ENCODE peak calls at places on chromosomes 3 and 15, in eight cellular contexts. O is transverse colon, N is GM23338, H is left ventricle myocardium inferior, U is GM12865, I is NT2/D1, B is cardiac muscle cell, Y is K562. K is an unnamed sample.

GRCh38 chr3:14396293-14396692 is 6.1 kb upstream of the SLC6A6 start:
- DNase-seq in U (no peak), N (no peak), O (no peak), I (no peak), H (no peak), Y (no peak), B (no peak), K (no peak)

GRCh38 chr3:159852821-159853505 is 135.7 kb upstream of the IL12A start:
- DNase-seq in U (no peak), O (no peak), Y (no peak), I (no peak), H (peak), N (peak), B (peak), K (no peak)

GRCh38 chr3:189508784-189509489 is 122.3 kb upstream of the TP63 start:
- DNase-seq in I (no peak), H (no peak), U (no peak), O (no peak), N (no peak), Y (no peak), B (no peak), K (no peak)

GRCh38 chr3:135556184-135556583 is 409.3 kb upstream of the PPP2R3A start:
- DNase-seq in U (no peak), B (no peak), Y (no peak), H (no peak), I (no peak), N (no peak), O (no peak), K (no peak)

GRCh38 chr3:148162132-148162531 is 535.6 kb upstream of the AGTR1 start:
- DNase-seq in O (no peak), I (no peak), H (no peak), B (no peak), U (no peak), Y (no peak), N (peak), K (no peak)

GRCh38 chr15:92506506-92506905 is 112.8 kb downstream of the ST8SIA2 start:
- DNase-seq in U (no peak), H (no peak), N (no peak), I (no peak), Y (no peak), B (no peak), O (no peak), K (no peak)

GRCh38 chr3:52248165-52248541 is 2.6 kb downstream of the PPM1M start:
- DNase-seq in O (no peak), Y (no peak), B (no peak), H (no peak), N (no peak), U (no peak), I (no peak), K (no peak)

GRCh38 chr3:42118762-42119361 is 27.7 kb downstream of the TRAK1 start:
- DNase-seq in H (no peak), N (peak), I (peak), O (peak), U (peak), Y (peak), B (peak), K (no peak)

GRCh38 chr3:184005981-184006507 is 11.6 kb downstream of the ABCC5 start:
- DNase-seq in H (peak), B (peak), I (no peak), Y (peak), O (peak), U (peak), N (peak), K (peak)

GRCh38 chr3:148789156-148789555 is 38.5 kb upstream of the CPB1 start:
- DNase-seq in N (peak), I (peak), H (no peak), B (peak), O (no peak), U (no peak), Y (no peak), K (no peak)

GRCh38 chr3:24128195-24129005 is 183.3 kb downstream of the NR1D2 start:
- DNase-seq in N (no peak), H (no peak), U (no peak), O (no peak), B (no peak), Y (no peak), I (no peak), K (no peak)

GRCh38 chr3:163745204-163745603 is 1333.1 kb downstream of the SI start:
- DNase-seq in B (no peak), O (no peak), I (no peak), U (no peak), N (no peak), Y (no peak), H (no peak), K (no peak)

GRCh38 chr3:185733980-185734724 is 90.7 kb downstream of the IGF2BP2 start:
- DNase-seq in Y (peak), N (peak), O (peak), I (peak), U (peak), H (no peak), B (peak), K (no peak)

GRCh38 chr3:132444333-132444732 is 27.0 kb downstream of the DNAJC13 start:
- DNase-seq in N (no peak), O (no peak), I (no peak), Y (no peak), H (no peak), B (no peak), U (no peak), K (no peak)

GRCh38 chr15:96947296-96947695 is 616.8 kb downstream of the NR2F2 start:
- DNase-seq in H (no peak), Y (no peak), B (no peak), O (no peak), U (no peak), I (no peak), N (peak), K (no peak)

GRCh38 chr3:38054166-38054991 is 15.4 kb downstream of the DLEC1 start:
- DNase-seq in I (no peak), U (no peak), N (no peak), O (no peak), B (no peak), Y (no peak), H (no peak), K (no peak)

GRCh38 chr15:51382787-51383186 is 41.3 kb downstream of the GLDN start:
- DNase-seq in N (peak), B (peak), H (no peak), U (peak), I (peak), Y (peak), O (no peak), K (no peak)

GRCh38 chr15:59953392-59953883 is 50.7 kb upstream of the FOXB1 start:
- DNase-seq in U (no peak), O (peak), Y (no peak), B (no peak), I (no peak), N (peak), H (no peak), K (no peak)

GRCh38 chr15:69758291-69758771 is 305.7 kb downstream of the RPLP1 start:
- DNase-seq in H (no peak), Y (no peak), N (no peak), O (no peak), B (no peak), U (no peak), I (no peak), K (no peak)

GRCh38 chr15:70535955-70536338 is 227.4 kb downstream of the UACA start:
- DNase-seq in B (no peak), N (no peak), Y (no peak), H (no peak), I (no peak), O (no peak), U (no peak), K (no peak)

GRCh38 chr3:197306374-197307086 is 8.1 kb upstream of the DLG1 start:
- DNase-seq in I (no peak), B (no peak), Y (no peak), O (no peak), H (no peak), N (no peak), U (no peak), K (no peak)

GRCh38 chr3:98921957-98922356 is 20.5 kb upstream of the DCBLD2 start:
- DNase-seq in U (no peak), H (no peak), Y (no peak), I (no peak), O (no peak), N (no peak), B (peak), K (no peak)

GRCh38 chr15:68302729-68303128 is 25.2 kb downstream of the FEM1B start:
- DNase-seq in N (no peak), H (no peak), U (no peak), O (no peak), Y (no peak), B (no peak), I (no peak), K (no peak)

GRCh38 chr3:152185287-152185686 is 83.4 kb upstream of the MBNL1 start:
- DNase-seq in U (no peak), N (no peak), Y (no peak), O (no peak), H (no peak), I (no peak), B (no peak), K (no peak)

GRCh38 chr15:32790352-32790999 is 72.7 kb downstream of the GREM1 start:
- DNase-seq in I (no peak), N (no peak), B (no peak), U (no peak), O (no peak), H (no peak), Y (no peak), K (no peak)
- H3K4me3 ChIP-seq in I (no peak), N (no peak), B (no peak), U (no peak), O (no peak), H (no peak), Y (no peak), K (no peak)

DNA sequence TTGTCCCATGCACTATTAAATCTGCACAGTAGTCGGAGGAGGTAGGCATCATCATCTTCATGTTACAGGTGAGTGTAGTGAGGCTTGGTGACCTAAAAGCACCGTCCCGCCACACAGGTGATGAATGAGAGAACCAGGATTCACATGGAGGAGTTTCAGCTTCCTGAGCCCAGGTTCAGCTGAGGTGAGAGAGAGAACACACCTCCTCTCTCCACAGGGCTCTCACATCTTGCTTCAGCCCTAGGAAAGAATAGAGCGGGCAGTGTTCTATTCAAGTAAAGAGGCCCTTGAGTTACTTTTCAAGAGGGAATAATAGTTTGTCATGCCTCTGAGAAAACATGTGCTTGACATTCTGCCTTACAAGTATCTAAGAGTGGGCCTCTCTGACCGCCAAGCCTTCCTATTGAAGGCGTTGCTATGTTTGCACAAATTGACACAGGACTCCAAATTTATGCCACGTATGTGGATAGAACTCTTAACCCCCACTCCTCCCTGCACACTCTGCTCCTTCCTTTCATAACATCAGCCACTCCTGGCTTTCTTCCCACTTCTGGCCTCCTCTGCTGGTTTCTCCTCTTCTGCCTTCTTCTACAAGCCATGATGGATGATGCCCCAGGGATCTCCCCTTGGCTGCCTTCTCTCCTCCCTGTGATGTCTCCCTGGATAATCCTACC is 138.3 kb upstream of the ABHD17C start:
- DNase-seq in I (no peak), U (no peak), O (no peak), N (no peak), Y (no peak), H (no peak), B (peak), K (no peak)
- H3K4me3 ChIP-seq in I (no peak), U (no peak), O (no peak), N (no peak), Y (no peak), H (no peak), B (no peak), K (no peak)

GRCh38 chr3:129308636-129309035 is 30.0 kb downstream of the HMCES start:
- DNase-seq in N (no peak), Y (no peak), U (peak), I (no peak), B (no peak), H (no peak), O (no peak), K (no peak)

GRCh38 chr3:129304553-129305222 is 26.0 kb downstream of the HMCES start:
- DNase-seq in O (no peak), B (peak), I (no peak), N (no peak), H (no peak), U (no peak), Y (no peak), K (no peak)

GRCh38 chr3:129310111-129310601 is 31.5 kb downstream of the HMCES start:
- DNase-seq in U (peak), O (peak), B (no peak), I (no peak), N (no peak), H (no peak), Y (no peak), K (no peak)

GRCh38 chr3:129304141-129304540 is 25.5 kb downstream of the HMCES start:
- DNase-seq in U (no peak), Y (no peak), B (peak), I (no peak), O (no peak), N (no peak), H (no peak), K (no peak)

GRCh38 chr3:129305592-129306091 is 27.0 kb downstream of the HMCES start:
- DNase-seq in I (peak), O (peak), B (peak), H (peak), N (peak), U (peak), Y (peak), K (no peak)
- H3K4me3 ChIP-seq in I (no peak), O (peak), B (peak), H (peak), N (peak), U (no peak), Y (no peak), K (no peak)

GRCh38 chr3:194336601-194337355 is 14.3 kb downstream of the CPN2 start:
- DNase-seq in I (no peak), H (no peak), N (no peak), U (no peak), Y (no peak), O (no peak), B (no peak), K (no peak)

GRCh38 chr3:194332858-194333211 is 18.3 kb downstream of the CPN2 start:
- DNase-seq in N (no peak), B (no peak), H (no peak), O (no peak), Y (no peak), I (no peak), U (no peak), K (no peak)

GRCh38 chr3:194333212-194333980 is 17.7 kb downstream of the CPN2 start:
- DNase-seq in O (peak), Y (peak), U (peak), I (no peak), N (peak), B (peak), H (peak), K (peak)

GRCh38 chr3:194330579-194330978 is 20.5 kb downstream of the CPN2 start:
- DNase-seq in U (no peak), I (no peak), H (peak), B (no peak), N (no peak), O (no peak), Y (no peak), K (no peak)

DNA sequence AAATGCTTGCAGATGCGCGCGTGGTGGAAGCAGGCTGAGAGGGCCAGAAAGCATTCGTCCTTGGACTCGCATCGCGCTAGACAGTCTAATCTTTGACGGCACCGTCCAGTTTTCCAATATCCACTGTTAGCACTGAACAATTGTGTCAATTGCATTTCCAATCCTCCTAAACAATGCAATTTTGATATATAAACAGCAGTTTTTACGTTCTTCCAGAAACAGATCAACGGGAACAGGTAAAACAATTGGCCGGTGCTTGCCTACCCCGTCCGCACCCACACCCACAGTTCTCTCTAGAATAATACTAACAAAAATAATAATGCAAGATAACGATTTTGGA is 17.2 kb downstream of the CPN2 start:
- DNase-seq in N (no peak), B (no peak), U (no peak), Y (no peak), I (no peak), O (no peak), H (no peak), K (no peak)
- H3K4me3 ChIP-seq in N (peak), B (no peak), U (no peak), Y (no peak), I (peak), O (no peak), H (peak), K (no peak)